ENCODE peak calls at places on chromosomes 5 and 9, in five cellular contexts. K, N, W, I and H are unnamed samples.

GRCh38 chr9:136044207-136044970 is 50.7 kb downstream of the NACC2 start:
- DNase-seq in I (no peak), K (no peak), W (no peak), N (no peak), H (no peak)

GRCh38 chr5:33588654-33589372 is 148.0 kb downstream of the TARS1 start:
- DNase-seq in N (no peak), W (no peak), I (peak; percentile 27), K (no peak), H (no peak)

GRCh38 chr5:130975299-130975698 is 189.8 kb downstream of the HINT1 start:
- DNase-seq in W (no peak), K (no peak), N (no peak), I (no peak), H (no peak)

GRCh38 chr5:1652873-1653707 is 129.3 kb upstream of the LPCAT1 start:
- DNase-seq in N (no peak), I (peak; percentile 86), K (peak; percentile 65), W (no peak), H (no peak)

GRCh38 chr5:74040811-74041491 is 415.0 kb downstream of the ARHGEF28 start:
- DNase-seq in I (no peak), W (no peak), K (no peak), N (no peak), H (no peak)

GRCh38 chr9:124522121-124523098 is 15.2 kb upstream of the NR5A1 start:
- DNase-seq in W (no peak), N (no peak), K (no peak), I (no peak), H (no peak)

GRCh38 chr5:78779771-78780616 is 131.4 kb upstream of the LHFPL2 start:
- DNase-seq in K (no peak), I (no peak), N (peak; percentile 40), W (no peak), H (no peak)

GRCh38 chr9:6930827-6931226 is 173.1 kb downstream of the KDM4C start:
- DNase-seq in I (no peak), W (no peak), N (no peak), K (no peak), H (no peak)

GRCh38 chr9:33415152-33416038 is 13.0 kb upstream of the AQP7 start:
- DNase-seq in I (peak; percentile 81), N (peak; percentile 94), W (no peak), K (peak; percentile 77), H (no peak)

GRCh38 chr9:136138566-136138965 is 19.9 kb upstream of the TMEM250 start:
- DNase-seq in N (no peak), K (no peak), W (no peak), I (peak; percentile 74), H (no peak)

GRCh38 chr5:16544607-16545374 is 72.0 kb downstream of the RETREG1 start:
- DNase-seq in I (no peak), N (no peak), K (no peak), W (no peak), H (no peak)

GRCh38 chr9:106941901-106942300 is 78.9 kb downstream of the ZNF462 start:
- DNase-seq in N (no peak), I (no peak), K (no peak), W (no peak), H (no peak)

GRCh38 chr9:23638837-23639426 is 187.1 kb downstream of the ELAVL2 start:
- DNase-seq in K (no peak), I (no peak), W (no peak), N (no peak), H (no peak)

GRCh38 chr5:53569486-53569885 is 9.0 kb downstream of the NDUFS4 start:
- DNase-seq in N (no peak), W (no peak), I (no peak), K (no peak), H (no peak)

GRCh38 chr9:5890641-5891040 is at the start of gene MLANA:
- DNase-seq in I (no peak), N (no peak), W (no peak), K (no peak), H (no peak)

GRCh38 chr5:73118331-73119011 is 1.9 kb upstream of the TMEM171 start:
- DNase-seq in K (no peak), I (no peak), W (no peak), N (no peak), H (no peak)

GRCh38 chr5:28710360-28710759 is 1672.0 kb upstream of the CDH9 start:
- DNase-seq in N (no peak), I (no peak), K (no peak), W (no peak), H (no peak)
- TF ChIP-seq CTCF in N (no peak), I (no peak), K (peak; percentile 65), W (peak; percentile 35), H (no peak)

GRCh38 chr5:106699198-106699597 is 971.5 kb downstream of the EFNA5 start:
- DNase-seq in I (no peak), K (no peak), W (no peak), N (no peak), H (no peak)
- TF ChIP-seq CTCF in I (no peak), K (no peak), W (no peak), N (no peak), H (no peak)

GRCh38 chr9:89923961-89924504 is 319.2 kb downstream of the GADD45G start:
- DNase-seq in I (peak; percentile 3), W (no peak), K (no peak), N (no peak), H (no peak)
- TF ChIP-seq CTCF in I (peak; percentile 50), W (peak; percentile 28), K (peak; percentile 45), N (no peak), H (no peak)

DNA sequence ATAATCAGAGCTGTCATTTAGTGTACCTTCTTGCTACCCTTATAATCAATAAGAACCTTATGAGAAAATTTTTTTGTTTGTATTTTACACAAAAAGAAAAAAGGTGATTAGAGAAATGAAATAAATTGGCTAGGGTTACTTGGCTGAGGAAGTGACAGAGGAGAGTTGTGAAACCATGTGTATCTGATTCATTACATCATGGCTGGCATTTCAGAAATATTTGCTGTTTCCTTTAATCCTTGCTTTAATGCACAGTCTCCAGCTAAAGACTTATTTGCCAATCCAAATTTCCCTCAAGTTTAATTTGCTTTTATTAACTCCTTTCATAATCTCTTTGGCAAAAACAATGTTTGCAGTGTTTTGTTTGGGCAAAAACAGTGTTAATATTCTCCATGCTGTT is 543.1 kb downstream of the KIF4B start:
- DNase-seq in N (no peak), K (no peak), W (no peak), I (no peak), H (no peak)
- TF ChIP-seq CTCF in N (no peak), K (no peak), W (no peak), I (no peak), H (no peak)